ENCODE peak calls at places on chromosomes 16 and 17, in six cellular contexts. M is AG10803; V is amygdala; R is mesothelial cell of epicardium; S is Peyer's patch; F is stimulated activated CD4-positive, alpha-beta T cell treated with anti-CD3 and anti-CD28 coated beads, TNF-alpha, amount 100 ng/mL, for 4 hours. U is an unnamed sample.

GRCh38 chr17:20228410-20228809 is 219.3 kb downstream of the SPECC1 start:
- DNase-seq in V (no peak), R (no peak), M (no peak), F (no peak), S (no peak), U (no peak)

GRCh38 chr17:2337811-2338657 is 733 bp downstream of the SGSM2 start:
- DNase-seq in S (peak; percentile 55), M (peak; percentile 43), R (peak; percentile 45), F (peak; percentile 33), V (peak; percentile 44), U (no peak)

GRCh38 chr17:41772218-41772585 is 14.3 kb downstream of the JUP start:
- DNase-seq in S (no peak), F (no peak), V (no peak), R (no peak), M (no peak), U (no peak)

GRCh38 chr17:82972836-82973372 is 106.5 kb upstream of the METRNL start:
- DNase-seq in R (no peak), S (no peak), M (no peak), V (no peak), F (no peak), U (no peak)

GRCh38 chr16:88461291-88462269 is 8.5 kb downstream of the ZFPM1 start:
- DNase-seq in F (no peak), V (no peak), M (no peak), S (no peak), R (no peak), U (no peak)

GRCh38 chr17:36736201-36737156 is 135.1 kb downstream of the MRM1 start:
- DNase-seq in F (no peak), V (no peak), S (no peak), R (no peak), M (no peak), U (no peak)

GRCh38 chr16:1335996-1336395 is 2.6 kb downstream of the BAIAP3 start:
- DNase-seq in R (no peak), F (no peak), V (peak; percentile 12), S (no peak), M (no peak), U (peak; percentile 32)

GRCh38 chr17:12680407-12680897 is 14.8 kb downstream of the MYOCD start:
- DNase-seq in V (no peak), F (no peak), M (no peak), R (no peak), S (no peak), U (no peak)

GRCh38 chr17:16919663-16920627 is 52.0 kb downstream of the TNFRSF13B start:
- DNase-seq in M (no peak), V (no peak), F (no peak), R (no peak), S (no peak), U (no peak)

GRCh38 chr17:14469971-14470370 is 169.1 kb downstream of the HS3ST3B1 start:
- DNase-seq in R (no peak), M (no peak), S (no peak), F (no peak), V (no peak), U (no peak)

GRCh38 chr16:12900599-12901203 is 697 bp upstream of the SHISA9 start:
- DNase-seq in M (no peak), R (no peak), V (peak; percentile 7), F (no peak), S (no peak), U (peak; percentile 31)

GRCh38 chr16:49168146-49168545 is 113.5 kb downstream of the CBLN1 start:
- DNase-seq in F (no peak), R (no peak), M (no peak), S (no peak), V (no peak), U (no peak)

GRCh38 chr17:71260366-71260765 is 860.5 kb upstream of the SOX9 start:
- DNase-seq in M (peak; percentile 48), F (no peak), S (no peak), V (no peak), R (no peak), U (no peak)

GRCh38 chr16:75025766-75026165 is 26.9 kb downstream of the ZNRF1 start:
- DNase-seq in F (no peak), M (no peak), S (no peak), R (no peak), V (no peak), U (no peak)

GRCh38 chr16:47142469-47143328 is 1.0 kb downstream of the NETO2 start:
- DNase-seq in V (peak; percentile 4), M (peak; percentile 14), R (no peak), S (peak; percentile 21), F (peak; percentile 17), U (peak; percentile 12)

GRCh38 chr16:11138769-11139623 is 117.0 kb downstream of the SOCS1 start:
- DNase-seq in F (no peak), S (no peak), R (no peak), M (peak; percentile 71), V (no peak), U (no peak)

GRCh38 chr16:17459903-17460521 is 10.7 kb downstream of the XYLT1 start:
- DNase-seq in R (no peak), M (no peak), V (no peak), S (peak; percentile 73), F (no peak), U (no peak)

GRCh38 chr17:55318081-55318480 is 53.3 kb downstream of the HLF start:
- DNase-seq in F (no peak), M (no peak), S (no peak), V (no peak), R (no peak), U (no peak)

GRCh38 chr16:46800494-46800893 is 30.5 kb downstream of the C16orf87 start:
- DNase-seq in F (no peak), M (no peak), S (no peak), V (no peak), R (no peak), U (no peak)

GRCh38 chr17:67289174-67289876 is 44.3 kb upstream of the HELZ start:
- DNase-seq in R (no peak), S (no peak), M (peak; percentile 72), V (peak; percentile 71), F (no peak), U (peak; percentile 31)

GRCh38 chr16:3804426-3805016 is 76.0 kb downstream of the CREBBP start:
- DNase-seq in R (no peak), M (no peak), V (no peak), F (no peak), S (no peak), U (no peak)

GRCh38 chr16:11552445-11552844 is 34.3 kb downstream of the LITAF start:
- DNase-seq in V (no peak), R (no peak), M (no peak), F (no peak), S (no peak), U (no peak)

GRCh38 chr17:10557422-10557821 is 8.0 kb upstream of the MYH2 start:
- DNase-seq in V (no peak), F (no peak), R (no peak), M (peak; percentile 95), S (no peak), U (no peak)